ENCODE peak calls at places on chromosomes 5 and 9, in seven cellular contexts. O is transverse colon, E is fibroblast of mammary gland, C is H1, K is A549, Y is Peyer's patch, J is astrocyte. R is an unnamed sample.

GRCh38 chr9:130779153-130779855 is 55.8 kb upstream of the ABL1 start:
- DNase-seq in J (peak; percentile 55), K (no peak), O (no peak), Y (no peak), E (peak; percentile 78), C (no peak), R (no peak)

GRCh38 chr5:143650296-143650695 is 161.7 kb upstream of the HMHB1 start:
- DNase-seq in O (no peak), Y (no peak), E (peak; percentile 26), K (no peak), C (no peak), J (no peak), R (no peak)

GRCh38 chr5:150286820-150287219 is 2.8 kb downstream of the CAMK2A start:
- DNase-seq in K (peak; percentile 82), E (no peak), J (no peak), O (no peak), C (no peak), Y (no peak), R (peak; percentile 79)

GRCh38 chr5:154589511-154589910 is 111.5 kb upstream of the HAND1 start:
- DNase-seq in Y (no peak), K (no peak), C (no peak), J (no peak), E (no peak), O (no peak), R (no peak)

GRCh38 chr9:16450578-16450977 is 419.9 kb downstream of the BNC2 start:
- DNase-seq in Y (no peak), O (no peak), J (no peak), E (no peak), K (no peak), C (no peak), R (no peak)

GRCh38 chr9:34992376-34992951 is 2.9 kb downstream of the DNAJB5 start:
- DNase-seq in K (no peak), E (peak; percentile 97), J (peak; percentile 90), Y (no peak), C (no peak), O (peak; percentile 26), R (no peak)

GRCh38 chr9:127255692-127256091 is 8.9 kb upstream of the GARNL3 start:
- DNase-seq in O (no peak), J (no peak), C (no peak), E (no peak), Y (no peak), K (no peak), R (no peak)

GRCh38 chr9:120742951-120743416 is 28.7 kb upstream of the MEGF9 start:
- DNase-seq in J (no peak), E (peak; percentile 50), C (no peak), Y (no peak), O (no peak), K (peak; percentile 71), R (no peak)

GRCh38 chr5:16392718-16393117 is 72.9 kb downstream of the ZNF622 start:
- DNase-seq in Y (no peak), E (peak; percentile 6), K (no peak), C (peak; percentile 1), J (no peak), O (no peak), R (no peak)

GRCh38 chr9:6413365-6414263 is 615 bp downstream of the UHRF2 start:
- DNase-seq in O (peak; percentile 41), Y (peak; percentile 30), K (no peak), E (peak; percentile 6), J (no peak), C (no peak), R (peak; percentile 15)

GRCh38 chr5:169064093-169064492 is 236.8 kb downstream of the SLIT3 start:
- DNase-seq in C (no peak), O (no peak), E (no peak), Y (no peak), K (no peak), J (no peak), R (no peak)

GRCh38 chr9:23073136-23073535 is 626.5 kb downstream of the DMRTA1 start:
- DNase-seq in Y (no peak), K (no peak), E (peak; percentile 12), J (peak; percentile 2), O (no peak), C (no peak), R (no peak)

GRCh38 chr5:78995521-78995920 is 10.4 kb upstream of the ARSB start:
- DNase-seq in K (no peak), C (no peak), J (no peak), Y (no peak), E (no peak), O (no peak), R (no peak)

GRCh38 chr5:96374653-96375052 is 58.4 kb downstream of the PCSK1 start:
- DNase-seq in C (no peak), Y (no peak), O (no peak), E (no peak), J (no peak), K (no peak), R (no peak)

GRCh38 chr5:53419247-53419646 is 61.2 kb upstream of the FST start:
- DNase-seq in C (no peak), E (peak; percentile 97), O (no peak), K (no peak), J (peak; percentile 80), Y (no peak), R (no peak)

GRCh38 chr5:171405615-171406014 is 13.8 kb upstream of the FGF18 start:
- DNase-seq in J (no peak), Y (no peak), C (no peak), K (no peak), O (no peak), E (peak; percentile 52), R (no peak)

GRCh38 chr5:14348142-14348541 is 205.0 kb downstream of the TRIO start:
- DNase-seq in C (no peak), J (no peak), Y (no peak), O (no peak), K (no peak), E (no peak), R (no peak)

GRCh38 chr9:113042884-113043657 is 13.5 kb downstream of the ZFP37 start:
- DNase-seq in C (no peak), O (no peak), E (peak; percentile 15), Y (no peak), K (no peak), J (peak; percentile 8), R (no peak)

GRCh38 chr9:115808695-115809094 is 344.9 kb upstream of the PAPPA start:
- DNase-seq in J (peak; percentile 63), O (no peak), K (no peak), Y (no peak), E (peak; percentile 40), C (no peak), R (no peak)

GRCh38 chr9:13022756-13023155 is 247.9 kb downstream of the LURAP1L start:
- DNase-seq in J (peak; percentile 16), Y (no peak), C (no peak), K (no peak), E (no peak), O (no peak), R (no peak)

GRCh38 chr5:73654171-73654811 is 28.3 kb downstream of the ARHGEF28 start:
- DNase-seq in K (no peak), C (no peak), E (peak; percentile 61), Y (no peak), O (no peak), J (peak; percentile 30), R (peak; percentile 54)

GRCh38 chr5:36696059-36696673 is 89.8 kb downstream of the SLC1A3 start:
- DNase-seq in E (peak; percentile 73), C (no peak), O (peak; percentile 35), K (peak; percentile 55), J (peak; percentile 41), Y (peak; percentile 39), R (peak; percentile 65)

GRCh38 chr5:115579747-115580173 is 22.5 kb downstream of the TICAM2 start:
- DNase-seq in C (no peak), O (no peak), J (no peak), E (peak; percentile 51), K (no peak), Y (no peak), R (no peak)

GRCh38 chr5:170481839-170482238 is 22.0 kb upstream of the KCNIP1 start:
- DNase-seq in K (no peak), C (no peak), E (no peak), Y (no peak), O (no peak), J (no peak), R (no peak)

GRCh38 chr9:33924978-33925797 is 108.2 kb downstream of the UBE2R2 start:
- DNase-seq in J (no peak), K (peak; percentile 71), Y (no peak), C (peak; percentile 29), E (peak; percentile 70), O (peak; percentile 32), R (peak; percentile 48)
- TF ChIP-seq CTCF in J (peak; percentile 70), K (peak; percentile 76), Y (no peak), C (peak; percentile 68), E (peak; percentile 72), O (peak; percentile 52), R (no peak)

GRCh38 chr9:124311283-124311682 is 53.5 kb downstream of the NEK6 start:
- DNase-seq in K (no peak), C (no peak), O (no peak), E (no peak), Y (no peak), J (no peak), R (no peak)
- TF ChIP-seq CTCF in K (no peak), C (peak; percentile 68), O (no peak), E (no peak), Y (no peak), J (no peak), R (no peak)

DNA sequence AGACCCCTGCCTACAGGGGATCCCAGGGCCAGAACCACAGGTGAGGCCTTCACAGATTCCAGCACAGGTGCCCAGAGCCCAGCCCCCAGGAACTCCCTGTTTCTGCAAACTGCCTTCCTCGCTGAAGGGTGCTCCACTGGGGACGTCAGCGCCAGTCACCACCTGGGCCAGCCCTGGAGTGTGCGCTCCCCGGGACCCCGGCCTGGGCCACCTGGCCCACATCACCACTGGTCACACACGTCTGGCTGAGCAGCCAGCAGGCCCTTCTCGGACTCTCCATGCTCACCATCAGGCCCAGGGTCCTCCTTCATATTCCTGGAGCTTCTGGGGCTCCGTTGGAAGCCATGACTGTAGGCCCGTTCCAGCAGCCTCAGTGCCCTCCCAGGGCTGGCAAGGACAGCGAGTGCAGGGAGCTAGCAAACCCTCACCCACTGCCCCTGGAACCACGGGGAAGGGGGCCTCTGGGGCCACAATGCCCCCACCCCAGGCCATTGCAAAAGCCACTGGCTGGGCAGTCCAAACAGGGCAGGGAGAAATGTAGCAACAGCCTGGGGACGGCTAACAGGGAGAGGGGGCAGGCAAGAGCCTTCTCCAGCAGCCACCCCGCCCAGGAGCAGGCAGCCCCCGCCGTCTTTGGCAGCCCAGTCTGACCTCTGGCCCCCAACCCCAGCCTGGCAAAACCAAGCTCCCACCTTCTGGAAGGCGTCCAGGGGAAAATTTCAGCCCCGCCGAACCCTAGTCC is 1.3 kb downstream of the AGPAT2 start:
- DNase-seq in C (no peak), J (no peak), E (no peak), K (no peak), O (no peak), Y (no peak), R (no peak)
- TF ChIP-seq CTCF in C (no peak), J (no peak), E (no peak), K (no peak), O (no peak), Y (no peak), R (no peak)

DNA sequence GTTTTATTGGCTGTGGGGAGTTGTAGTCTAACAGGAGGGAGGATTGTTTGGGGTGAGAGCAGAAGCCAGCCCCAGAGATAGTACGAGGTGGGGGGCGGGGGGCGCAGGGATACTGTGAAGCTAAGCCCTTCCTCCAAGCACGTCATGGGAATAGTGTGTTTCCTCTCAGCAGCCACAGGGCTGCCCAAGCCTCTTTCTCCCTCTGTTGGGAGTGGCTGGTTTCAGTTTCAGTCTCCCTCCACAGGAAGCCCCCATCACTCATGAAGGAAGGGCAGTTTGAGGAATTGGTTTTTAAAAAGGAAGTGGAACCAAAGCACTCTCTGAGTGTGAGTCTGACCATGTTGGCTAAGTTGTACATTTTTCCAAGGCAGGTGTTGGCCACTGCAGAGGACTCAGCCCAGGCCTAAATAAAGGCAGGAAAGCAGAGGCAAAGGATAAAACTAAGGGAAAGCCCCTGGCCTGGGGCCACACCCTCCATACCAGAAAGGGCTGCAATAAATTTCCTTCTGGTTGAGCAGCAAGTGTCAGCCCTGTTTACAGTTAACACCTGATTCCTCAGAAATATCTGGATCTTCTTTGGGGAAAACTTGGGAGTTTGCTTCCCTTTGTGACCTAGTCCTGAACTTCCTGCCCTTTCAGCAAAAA is 3.2 kb downstream of the RAB24 start:
- DNase-seq in E (peak; percentile 69), C (no peak), J (peak; percentile 71), Y (peak; percentile 75), O (peak; percentile 76), K (no peak), R (peak; percentile 58)
- TF ChIP-seq CTCF in E (peak; percentile 30), C (no peak), J (no peak), Y (no peak), O (peak; percentile 21), K (no peak), R (no peak)